ENCODE peak calls at places on chromosomes 6 and 20, in nine cellular contexts. One of them, this sample, is unnamed.

GRCh38 chr6:33320315-33321181 is 3.0 kb upstream of the ZBTB22 start:
- DNase-seq in A549: no peak
- DNase-seq in HepG2: no peak
- DNase-seq in GM23338: peak
- DNase-seq in GM12878: no peak
- DNase-seq in HCT116: no peak
- DNase-seq in SK-N-SH: no peak
- DNase-seq in K562: no peak
- DNase-seq in HL-60: no peak
- DNase-seq in this sample: no peak

GRCh38 chr20:47551841-47552240 is 50.2 kb downstream of the NCOA3 start:
- DNase-seq in A549: peak
- DNase-seq in HepG2: peak
- DNase-seq in GM23338: peak
- DNase-seq in GM12878: no peak
- DNase-seq in HCT116: no peak
- DNase-seq in SK-N-SH: peak
- DNase-seq in K562: no peak
- DNase-seq in HL-60: no peak
- DNase-seq in this sample: no peak

GRCh38 chr6:40393641-40394040 is 193.5 kb downstream of the LRFN2 start:
- DNase-seq in A549: no peak
- DNase-seq in HepG2: no peak
- DNase-seq in GM23338: no peak
- DNase-seq in GM12878: no peak
- DNase-seq in HCT116: no peak
- DNase-seq in SK-N-SH: no peak
- DNase-seq in K562: no peak
- DNase-seq in HL-60: no peak
- DNase-seq in this sample: no peak

GRCh38 chr6:36155662-36156061 is 25.3 kb downstream of the MAPK13 start:
- DNase-seq in A549: no peak
- DNase-seq in HepG2: no peak
- DNase-seq in GM23338: no peak
- DNase-seq in GM12878: no peak
- DNase-seq in HCT116: no peak
- DNase-seq in SK-N-SH: no peak
- DNase-seq in K562: no peak
- DNase-seq in HL-60: no peak
- DNase-seq in this sample: no peak

GRCh38 chr6:1885576-1886003 is 275.9 kb downstream of the FOXC1 start:
- DNase-seq in A549: no peak
- DNase-seq in HepG2: no peak
- DNase-seq in GM23338: no peak
- DNase-seq in GM12878: no peak
- DNase-seq in HCT116: no peak
- DNase-seq in SK-N-SH: no peak
- DNase-seq in K562: no peak
- DNase-seq in HL-60: no peak
- DNase-seq in this sample: no peak

GRCh38 chr6:84665392-84665791 is 99.0 kb downstream of the TBX18 start:
- DNase-seq in A549: no peak
- DNase-seq in HepG2: no peak
- DNase-seq in GM23338: no peak
- DNase-seq in GM12878: no peak
- DNase-seq in HCT116: no peak
- DNase-seq in SK-N-SH: no peak
- DNase-seq in K562: no peak
- DNase-seq in HL-60: no peak
- DNase-seq in this sample: no peak

GRCh38 chr6:1016329-1017302 is 295.3 kb upstream of the FOXQ1 start:
- DNase-seq in A549: no peak
- DNase-seq in HepG2: no peak
- DNase-seq in GM23338: no peak
- DNase-seq in GM12878: no peak
- DNase-seq in HCT116: no peak
- DNase-seq in SK-N-SH: no peak
- DNase-seq in K562: no peak
- DNase-seq in HL-60: no peak
- DNase-seq in this sample: no peak

GRCh38 chr6:81894788-81895221 is 142.3 kb upstream of the TENT5A start:
- DNase-seq in A549: no peak
- DNase-seq in HepG2: peak
- DNase-seq in GM23338: no peak
- DNase-seq in GM12878: no peak
- DNase-seq in HCT116: no peak
- DNase-seq in SK-N-SH: no peak
- DNase-seq in K562: no peak
- DNase-seq in HL-60: no peak
- DNase-seq in this sample: no peak

DNA sequence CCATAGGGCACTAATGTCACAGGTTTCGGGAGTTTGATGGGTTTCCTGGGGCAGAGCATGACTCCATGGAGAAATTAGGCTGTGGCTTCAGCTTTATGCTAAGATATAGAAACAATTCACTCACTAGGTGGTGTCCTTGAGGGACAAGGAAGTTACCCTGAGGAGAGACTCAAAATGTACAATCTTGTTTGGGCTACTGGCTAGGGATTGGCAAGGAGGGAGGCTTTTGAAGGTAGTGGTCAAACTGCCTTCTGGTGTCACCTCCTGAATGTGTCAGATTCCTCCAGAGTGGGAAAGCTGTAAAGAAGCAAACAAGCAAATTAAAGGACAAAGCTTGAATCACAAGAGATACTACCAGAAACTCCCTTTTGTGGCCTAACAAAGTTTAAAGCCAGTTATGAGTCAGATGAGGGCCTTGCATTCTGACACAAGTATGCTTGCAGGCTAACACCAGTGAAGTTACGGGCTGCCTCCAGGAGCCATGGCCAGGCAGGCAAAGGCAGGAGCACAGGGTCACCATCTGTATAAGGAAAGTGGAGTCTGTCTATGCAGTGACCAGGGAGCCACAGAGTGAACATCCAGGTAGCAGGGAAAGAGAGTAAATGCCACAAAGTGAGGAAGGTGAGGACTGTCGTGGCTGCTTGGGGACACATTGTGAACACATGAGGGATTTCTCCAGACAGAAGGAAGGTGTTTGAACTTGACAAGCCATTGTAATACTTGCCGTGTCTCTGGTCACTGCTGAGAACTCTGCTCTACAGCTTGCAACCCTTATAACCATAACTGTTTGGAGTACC is 107.7 kb upstream of the DTNBP1 start:
- DNase-seq in A549: no peak
- DNase-seq in HepG2: no peak
- DNase-seq in GM23338: no peak
- DNase-seq in GM12878: peak
- DNase-seq in HCT116: no peak
- DNase-seq in SK-N-SH: no peak
- DNase-seq in K562: no peak
- DNase-seq in HL-60: no peak
- DNase-seq in this sample: no peak
- TF ChIP-seq CTCF in A549: no peak
- TF ChIP-seq CTCF in HepG2: no peak
- TF ChIP-seq CTCF in GM23338: no peak
- TF ChIP-seq CTCF in GM12878: peak
- TF ChIP-seq CTCF in HCT116: no peak
- TF ChIP-seq CTCF in SK-N-SH: no peak
- TF ChIP-seq CTCF in K562: peak
- TF ChIP-seq CTCF in HL-60: peak
- TF ChIP-seq CTCF in this sample: no peak

GRCh38 chr6:43952746-43953145 is 174.5 kb downstream of the MRPL14 start:
- DNase-seq in A549: peak
- DNase-seq in HepG2: peak
- DNase-seq in GM23338: no peak
- DNase-seq in GM12878: no peak
- DNase-seq in HCT116: peak
- DNase-seq in SK-N-SH: no peak
- DNase-seq in K562: peak
- DNase-seq in HL-60: peak
- DNase-seq in this sample: no peak

GRCh38 chr6:43950731-43951062 is 176.6 kb downstream of the MRPL14 start:
- DNase-seq in A549: no peak
- DNase-seq in HepG2: no peak
- DNase-seq in GM23338: no peak
- DNase-seq in GM12878: no peak
- DNase-seq in HCT116: no peak
- DNase-seq in SK-N-SH: no peak
- DNase-seq in K562: no peak
- DNase-seq in HL-60: no peak
- DNase-seq in this sample: no peak

GRCh38 chr6:43951063-43951755 is 176.0 kb downstream of the MRPL14 start:
- DNase-seq in A549: peak
- DNase-seq in HepG2: peak
- DNase-seq in GM23338: peak
- DNase-seq in GM12878: no peak
- DNase-seq in HCT116: peak
- DNase-seq in SK-N-SH: peak
- DNase-seq in K562: peak
- DNase-seq in HL-60: peak
- DNase-seq in this sample: no peak

GRCh38 chr6:43953256-43953655 is 174.0 kb downstream of the MRPL14 start:
- DNase-seq in A549: no peak
- DNase-seq in HepG2: no peak
- DNase-seq in GM23338: no peak
- DNase-seq in GM12878: no peak
- DNase-seq in HCT116: no peak
- DNase-seq in SK-N-SH: no peak
- DNase-seq in K562: no peak
- DNase-seq in HL-60: no peak
- DNase-seq in this sample: no peak

GRCh38 chr6:43951756-43952675 is 175.2 kb downstream of the MRPL14 start:
- DNase-seq in A549: no peak
- DNase-seq in HepG2: peak
- DNase-seq in GM23338: no peak
- DNase-seq in GM12878: no peak
- DNase-seq in HCT116: no peak
- DNase-seq in SK-N-SH: no peak
- DNase-seq in K562: no peak
- DNase-seq in HL-60: peak
- DNase-seq in this sample: no peak
- TF ChIP-seq REST in A549: no peak
- TF ChIP-seq REST in HepG2: no peak
- TF ChIP-seq REST in GM23338: no peak
- TF ChIP-seq REST in GM12878: no peak
- TF ChIP-seq REST in HCT116: no peak
- TF ChIP-seq REST in SK-N-SH: no peak
- TF ChIP-seq REST in K562: no peak
- TF ChIP-seq REST in HL-60: no peak
- TF ChIP-seq REST in this sample: no peak

DNA sequence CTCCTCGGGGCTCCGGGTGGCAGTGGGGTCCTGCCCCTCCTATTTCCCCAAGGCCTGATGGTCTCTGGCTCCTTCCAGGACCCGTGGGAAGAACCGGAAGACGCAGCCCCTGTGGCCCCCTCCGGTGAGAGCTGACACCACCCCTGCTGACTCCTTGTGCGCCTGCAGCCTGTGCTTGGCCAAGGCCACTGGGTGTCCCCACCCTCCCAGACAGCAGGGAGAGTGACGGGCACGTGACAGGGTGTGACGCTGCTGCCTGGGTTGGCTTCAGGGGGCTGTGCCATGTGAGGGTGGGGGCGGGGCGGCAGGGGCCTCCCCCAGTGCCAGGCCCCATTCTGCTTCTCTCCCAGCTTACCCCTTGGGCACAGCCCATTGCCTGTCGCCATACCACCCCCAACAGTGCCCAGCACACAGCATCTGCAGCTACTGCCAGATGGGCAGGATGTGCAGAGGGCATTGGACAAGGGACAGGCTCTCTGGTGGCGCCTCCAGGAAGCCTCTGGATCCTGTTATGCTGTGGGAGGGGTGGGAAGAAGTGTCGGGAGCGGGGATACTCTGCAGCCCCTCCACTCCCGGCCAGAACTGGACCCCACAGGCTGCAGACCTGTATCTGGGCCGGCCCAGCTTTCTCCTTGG is 2.9 kb downstream of the BIRC7 start:
- DNase-seq in A549: peak
- DNase-seq in HepG2: no peak
- DNase-seq in GM23338: no peak
- DNase-seq in GM12878: no peak
- DNase-seq in HCT116: no peak
- DNase-seq in SK-N-SH: peak
- DNase-seq in K562: peak
- DNase-seq in HL-60: no peak
- DNase-seq in this sample: no peak
- TF ChIP-seq CTCF in A549: peak
- TF ChIP-seq CTCF in HepG2: peak
- TF ChIP-seq CTCF in GM23338: no peak
- TF ChIP-seq CTCF in GM12878: no peak
- TF ChIP-seq CTCF in HCT116: no peak
- TF ChIP-seq CTCF in SK-N-SH: no peak
- TF ChIP-seq CTCF in K562: no peak
- TF ChIP-seq CTCF in HL-60: no peak
- TF ChIP-seq CTCF in this sample: no peak

GRCh38 chr6:106085687-106085983 is 501 bp upstream of the PRDM1 start:
- DNase-seq in A549: no peak
- DNase-seq in HepG2: no peak
- DNase-seq in GM23338: peak
- DNase-seq in GM12878: no peak
- DNase-seq in HCT116: no peak
- DNase-seq in SK-N-SH: no peak
- DNase-seq in K562: no peak
- DNase-seq in HL-60: no peak
- DNase-seq in this sample: no peak

GRCh38 chr6:106083618-106084017 is 2.5 kb upstream of the PRDM1 start:
- DNase-seq in A549: no peak
- DNase-seq in HepG2: no peak
- DNase-seq in GM23338: no peak
- DNase-seq in GM12878: no peak
- DNase-seq in HCT116: no peak
- DNase-seq in SK-N-SH: no peak
- DNase-seq in K562: no peak
- DNase-seq in HL-60: no peak
- DNase-seq in this sample: no peak

GRCh38 chr6:106084973-106085686 is 1.0 kb upstream of the PRDM1 start:
- DNase-seq in A549: peak
- DNase-seq in HepG2: no peak
- DNase-seq in GM23338: peak
- DNase-seq in GM12878: no peak
- DNase-seq in HCT116: no peak
- DNase-seq in SK-N-SH: no peak
- DNase-seq in K562: no peak
- DNase-seq in HL-60: no peak
- DNase-seq in this sample: no peak

GRCh38 chr6:106082735-106083398 is 3.3 kb upstream of the PRDM1 start:
- DNase-seq in A549: no peak
- DNase-seq in HepG2: no peak
- DNase-seq in GM23338: no peak
- DNase-seq in GM12878: no peak
- DNase-seq in HCT116: no peak
- DNase-seq in SK-N-SH: no peak
- DNase-seq in K562: no peak
- DNase-seq in HL-60: no peak
- DNase-seq in this sample: no peak

DNA sequence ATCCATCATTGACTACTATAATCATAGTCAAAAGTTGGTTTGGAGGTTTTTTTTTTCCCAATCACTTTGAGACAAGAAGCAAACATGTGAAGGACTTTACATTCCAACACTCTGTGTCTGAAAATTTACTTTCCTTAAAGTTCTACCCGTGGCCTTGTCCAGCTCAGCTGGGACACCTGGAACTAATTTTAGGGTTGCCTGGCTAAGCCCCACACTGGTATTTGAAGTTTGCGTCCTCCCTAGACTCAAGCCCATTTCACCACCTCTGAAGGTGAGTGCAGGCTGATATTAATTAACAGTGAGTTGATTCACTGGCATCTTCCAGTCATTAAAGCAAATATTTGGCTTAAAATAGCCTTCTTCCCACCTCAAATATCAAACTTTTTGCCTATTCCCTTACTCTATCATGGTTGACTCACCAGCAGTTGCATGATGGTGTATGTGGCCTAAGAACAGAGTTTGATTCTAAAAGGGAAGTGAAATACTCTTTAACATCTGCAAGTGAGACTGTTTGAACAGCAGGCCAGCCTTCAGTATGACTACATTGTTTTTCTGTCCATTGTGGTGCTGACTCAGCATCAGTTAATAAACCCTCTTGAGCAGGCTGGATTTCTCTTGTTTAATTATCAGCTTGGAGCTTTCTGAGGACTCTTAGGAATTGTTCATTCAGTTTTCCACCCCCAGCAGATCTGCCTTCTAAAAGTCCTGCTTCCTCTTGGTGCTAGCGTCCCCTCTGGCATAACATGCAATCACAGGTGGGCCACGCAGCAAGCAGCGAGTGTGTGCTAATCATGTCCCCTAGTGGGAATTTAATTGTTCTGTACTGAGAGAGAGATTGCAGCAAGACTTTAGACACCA is 1.8 kb upstream of the PRDM1 start:
- DNase-seq in A549: peak
- DNase-seq in HepG2: peak
- DNase-seq in GM23338: peak
- DNase-seq in GM12878: peak
- DNase-seq in HCT116: peak
- DNase-seq in SK-N-SH: no peak
- DNase-seq in K562: peak
- DNase-seq in HL-60: peak
- DNase-seq in this sample: no peak
- TF ChIP-seq REST in A549: no peak
- TF ChIP-seq REST in HepG2: no peak
- TF ChIP-seq REST in GM23338: no peak
- TF ChIP-seq REST in GM12878: no peak
- TF ChIP-seq REST in HCT116: no peak
- TF ChIP-seq REST in SK-N-SH: no peak
- TF ChIP-seq REST in K562: no peak
- TF ChIP-seq REST in HL-60: no peak
- TF ChIP-seq REST in this sample: no peak